ENCODE peak calls at places on chromosomes 1 and 21, in eight cellular contexts. One of them, this sample, is unnamed.

GRCh38 chr21:34354836-34355235 is 9.0 kb upstream of the KCNE2 start:
- DNase-seq in NCI-H2081: no peak
- DNase-seq in lower leg skin: no peak
- DNase-seq in head of caudate nucleus: no peak
- DNase-seq in transverse colon: no peak
- DNase-seq in adrenal gland: no peak
- DNase-seq in natural killer cell treated with Interleukin-12 subunit alpha and Interleukin-12 subunit beta and Interleukin-15 and Interleukin-18, amount 100 ng/mL, for 72 hours: no peak
- DNase-seq in ACHN: no peak
- DNase-seq in this sample: no peak

GRCh38 chr1:166920561-166921475 is 44.8 kb upstream of the TADA1 start:
- DNase-seq in NCI-H2081: no peak
- DNase-seq in lower leg skin: no peak
- DNase-seq in head of caudate nucleus: no peak
- DNase-seq in transverse colon: no peak
- DNase-seq in adrenal gland: no peak
- DNase-seq in natural killer cell treated with Interleukin-12 subunit alpha and Interleukin-12 subunit beta and Interleukin-15 and Interleukin-18, amount 100 ng/mL, for 72 hours: no peak
- DNase-seq in ACHN: no peak
- DNase-seq in this sample: peak; percentile 56

GRCh38 chr1:63362073-63362472 is 5.4 kb upstream of the ALG6 start:
- DNase-seq in NCI-H2081: no peak
- DNase-seq in lower leg skin: no peak
- DNase-seq in head of caudate nucleus: no peak
- DNase-seq in transverse colon: no peak
- DNase-seq in adrenal gland: no peak
- DNase-seq in natural killer cell treated with Interleukin-12 subunit alpha and Interleukin-12 subunit beta and Interleukin-15 and Interleukin-18, amount 100 ng/mL, for 72 hours: no peak
- DNase-seq in ACHN: no peak
- DNase-seq in this sample: no peak

GRCh38 chr1:203625623-203626189 is 926 bp upstream of the ATP2B4 start:
- DNase-seq in NCI-H2081: peak; percentile 52
- DNase-seq in lower leg skin: no peak
- DNase-seq in head of caudate nucleus: peak; percentile 70
- DNase-seq in transverse colon: peak; percentile 72
- DNase-seq in adrenal gland: peak; percentile 52
- DNase-seq in natural killer cell treated with Interleukin-12 subunit alpha and Interleukin-12 subunit beta and Interleukin-15 and Interleukin-18, amount 100 ng/mL, for 72 hours: peak; percentile 87
- DNase-seq in ACHN: peak; percentile 61
- DNase-seq in this sample: no peak

GRCh38 chr1:43531906-43532584 is 1.4 kb downstream of the PTPRF start:
- DNase-seq in NCI-H2081: no peak
- DNase-seq in lower leg skin: no peak
- DNase-seq in head of caudate nucleus: peak; percentile 35
- DNase-seq in transverse colon: no peak
- DNase-seq in adrenal gland: no peak
- DNase-seq in natural killer cell treated with Interleukin-12 subunit alpha and Interleukin-12 subunit beta and Interleukin-15 and Interleukin-18, amount 100 ng/mL, for 72 hours: peak; percentile 42
- DNase-seq in ACHN: peak; percentile 11
- DNase-seq in this sample: no peak

GRCh38 chr1:17909634-17910033 is 154.5 kb downstream of the ACTL8 start:
- DNase-seq in NCI-H2081: no peak
- DNase-seq in lower leg skin: peak; percentile 48
- DNase-seq in head of caudate nucleus: no peak
- DNase-seq in transverse colon: no peak
- DNase-seq in adrenal gland: no peak
- DNase-seq in natural killer cell treated with Interleukin-12 subunit alpha and Interleukin-12 subunit beta and Interleukin-15 and Interleukin-18, amount 100 ng/mL, for 72 hours: no peak
- DNase-seq in ACHN: peak; percentile 46
- DNase-seq in this sample: no peak

GRCh38 chr1:29304025-29304684 is 67.8 kb downstream of the PTPRU start:
- DNase-seq in NCI-H2081: no peak
- DNase-seq in lower leg skin: no peak
- DNase-seq in head of caudate nucleus: no peak
- DNase-seq in transverse colon: no peak
- DNase-seq in adrenal gland: no peak
- DNase-seq in natural killer cell treated with Interleukin-12 subunit alpha and Interleukin-12 subunit beta and Interleukin-15 and Interleukin-18, amount 100 ng/mL, for 72 hours: no peak
- DNase-seq in ACHN: no peak
- DNase-seq in this sample: no peak

GRCh38 chr1:207959995-207960745 is 49.2 kb upstream of the CD34 start:
- DNase-seq in NCI-H2081: no peak
- DNase-seq in lower leg skin: no peak
- DNase-seq in head of caudate nucleus: no peak
- DNase-seq in transverse colon: no peak
- DNase-seq in adrenal gland: no peak
- DNase-seq in natural killer cell treated with Interleukin-12 subunit alpha and Interleukin-12 subunit beta and Interleukin-15 and Interleukin-18, amount 100 ng/mL, for 72 hours: no peak
- DNase-seq in ACHN: no peak
- DNase-seq in this sample: no peak

GRCh38 chr1:22207605-22208264 is 64.8 kb upstream of the WNT4 start:
- DNase-seq in NCI-H2081: no peak
- DNase-seq in lower leg skin: no peak
- DNase-seq in head of caudate nucleus: no peak
- DNase-seq in transverse colon: no peak
- DNase-seq in adrenal gland: no peak
- DNase-seq in natural killer cell treated with Interleukin-12 subunit alpha and Interleukin-12 subunit beta and Interleukin-15 and Interleukin-18, amount 100 ng/mL, for 72 hours: no peak
- DNase-seq in ACHN: no peak
- DNase-seq in this sample: no peak

GRCh38 chr1:17973694-17974093 is 133.9 kb upstream of the IGSF21 start:
- DNase-seq in NCI-H2081: no peak
- DNase-seq in lower leg skin: no peak
- DNase-seq in head of caudate nucleus: no peak
- DNase-seq in transverse colon: no peak
- DNase-seq in adrenal gland: no peak
- DNase-seq in natural killer cell treated with Interleukin-12 subunit alpha and Interleukin-12 subunit beta and Interleukin-15 and Interleukin-18, amount 100 ng/mL, for 72 hours: no peak
- DNase-seq in ACHN: no peak
- DNase-seq in this sample: no peak

GRCh38 chr1:203519053-203519770 is 25.3 kb downstream of the OPTC start:
- DNase-seq in NCI-H2081: no peak
- DNase-seq in lower leg skin: no peak
- DNase-seq in head of caudate nucleus: peak; percentile 60
- DNase-seq in transverse colon: no peak
- DNase-seq in adrenal gland: no peak
- DNase-seq in natural killer cell treated with Interleukin-12 subunit alpha and Interleukin-12 subunit beta and Interleukin-15 and Interleukin-18, amount 100 ng/mL, for 72 hours: no peak
- DNase-seq in ACHN: no peak
- DNase-seq in this sample: no peak

GRCh38 chr21:32813265-32813903 is 41.8 kb upstream of the PAXBP1 start:
- DNase-seq in NCI-H2081: no peak
- DNase-seq in lower leg skin: no peak
- DNase-seq in head of caudate nucleus: no peak
- DNase-seq in transverse colon: no peak
- DNase-seq in adrenal gland: peak; percentile 2
- DNase-seq in natural killer cell treated with Interleukin-12 subunit alpha and Interleukin-12 subunit beta and Interleukin-15 and Interleukin-18, amount 100 ng/mL, for 72 hours: no peak
- DNase-seq in ACHN: no peak
- DNase-seq in this sample: peak; percentile 62